ENCODE peak calls at places on chromosomes 3 and 15, in six cellular contexts. I, X, V, G, R and F are unnamed samples.

GRCh38 chr3:187958432-187959003 is 195.4 kb upstream of the LPP start:
- DNase-seq in I (no peak), G (peak; percentile 34), V (no peak), X (no peak), R (no peak), F (no peak)

GRCh38 chr3:144364797-144365196 is 393.2 kb downstream of the DIPK2A start:
- DNase-seq in R (no peak), G (no peak), X (no peak), I (no peak), V (no peak), F (no peak)

GRCh38 chr15:43934480-43934879 is 107.7 kb downstream of the WDR76 start:
- DNase-seq in G (no peak), I (no peak), V (peak; percentile 52), R (no peak), X (no peak), F (no peak)

GRCh38 chr3:28101672-28102071 is 139.7 kb upstream of the CMC1 start:
- DNase-seq in V (no peak), R (no peak), I (no peak), G (no peak), X (no peak), F (no peak)

GRCh38 chr3:195546130-195546560 is 3.0 kb upstream of the PPP1R2 start:
- DNase-seq in V (peak; percentile 73), I (peak; percentile 63), G (peak; percentile 43), X (peak; percentile 60), R (peak; percentile 21), F (no peak)

GRCh38 chr3:73734376-73734775 is 109.6 kb upstream of the PDZRN3 start:
- DNase-seq in I (no peak), X (no peak), V (no peak), R (no peak), G (no peak), F (no peak)

GRCh38 chr15:61871926-61872522 is 188.2 kb downstream of the VPS13C start:
- DNase-seq in X (no peak), V (peak; percentile 20), G (no peak), R (peak; percentile 27), I (no peak), F (no peak)

GRCh38 chr15:39794970-39795369 is 12.3 kb upstream of the FSIP1 start:
- DNase-seq in I (no peak), G (no peak), X (no peak), V (no peak), R (no peak), F (no peak)

GRCh38 chr15:99076555-99077308 is 28.1 kb upstream of the SYNM start:
- DNase-seq in G (peak; percentile 49), I (peak; percentile 83), V (peak; percentile 86), X (peak; percentile 69), R (peak; percentile 80), F (peak; percentile 55)

GRCh38 chr3:136818851-136819783 is at the start of gene SLC35G2:
- DNase-seq in V (peak; percentile 89), X (peak; percentile 38), G (peak; percentile 30), I (peak; percentile 61), R (peak; percentile 35), F (peak; percentile 68)

GRCh38 chr15:41018534-41018933 is 65.3 kb downstream of the CHAC1 start:
- DNase-seq in R (no peak), X (peak; percentile 29), G (peak; percentile 40), V (peak; percentile 65), I (no peak), F (no peak)

GRCh38 chr3:172159962-172160538 is 120.7 kb downstream of the FNDC3B start:
- DNase-seq in G (no peak), X (peak; percentile 52), V (no peak), I (no peak), R (no peak), F (no peak)

GRCh38 chr3:12193485-12194165 is 34.9 kb upstream of the TIMP4 start:
- DNase-seq in X (no peak), R (peak; percentile 77), I (no peak), V (peak; percentile 100), G (peak; percentile 44), F (no peak)

GRCh38 chr3:106428565-106428994 is 559.8 kb upstream of the CBLB start:
- DNase-seq in G (no peak), V (peak; percentile 100), X (no peak), R (peak; percentile 18), I (peak; percentile 55), F (no peak)

GRCh38 chr3:50415813-50416212 is 56.5 kb upstream of the TMEM115 start:
- DNase-seq in R (no peak), I (no peak), V (no peak), G (no peak), X (no peak), F (no peak)

GRCh38 chr15:65032823-65033537 is 3.5 kb upstream of the MTFMT start:
- DNase-seq in R (peak; percentile 93), G (peak; percentile 68), X (peak; percentile 54), I (no peak), V (peak; percentile 61), F (peak; percentile 84)

GRCh38 chr3:44647771-44648170 is 761 bp upstream of the ZNF35 start:
- DNase-seq in V (no peak), G (no peak), X (no peak), R (no peak), I (no peak), F (no peak)

GRCh38 chr3:186760141-186760813 is 23.1 kb upstream of the EIF4A2 start:
- DNase-seq in X (no peak), R (no peak), G (no peak), I (no peak), V (no peak), F (no peak)

DNA sequence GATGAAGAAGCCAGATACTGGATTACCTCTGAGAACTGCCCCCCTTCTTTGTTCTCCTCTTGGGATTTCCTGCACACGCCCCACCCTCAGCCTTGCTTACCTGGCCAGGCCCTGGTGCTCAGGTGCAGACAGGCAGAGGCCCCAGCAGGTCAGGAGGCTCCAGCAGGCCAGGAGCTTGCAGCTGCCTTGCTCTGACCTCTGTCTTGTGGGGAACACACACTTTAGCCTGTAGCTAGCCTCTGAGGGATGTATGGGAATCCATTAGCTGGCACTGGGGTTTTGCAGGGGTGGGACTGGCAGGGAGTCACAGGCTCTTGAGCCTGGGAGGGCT is 2.7 kb downstream of the SMAD6 start:
- DNase-seq in R (no peak), X (no peak), G (peak; percentile 42), V (no peak), I (no peak), F (no peak)
- H3K4me1 ChIP-seq in R (peaks cover 59% of the 10 kb centered on the region), X (peaks cover 60% of the 10 kb centered on the region), G (peaks cover 75% of the 10 kb centered on the region), V (peaks cover 25% of the 10 kb centered on the region), I (peaks cover 23% of the 10 kb centered on the region), F (peaks cover 38% of the 10 kb centered on the region)

GRCh38 chr3:127859706-127860105 is 37.4 kb upstream of the MGLL start:
- DNase-seq in I (no peak), G (no peak), V (no peak), R (no peak), X (no peak), F (no peak)
- H3K27ac ChIP-seq in I (no peak overlapping the region), G (no peak overlapping the region), V (no peak overlapping the region), R (no peak overlapping the region), X (no peak overlapping the region), F (no peak overlapping the region)

GRCh38 chr15:25345943-25346342 is 92.9 kb downstream of the UBE3A start:
- DNase-seq in G (no peak), X (no peak), I (no peak), V (peak; percentile 4), R (no peak), F (no peak)
- TF ChIP-seq CTCF in G (no peak), X (no peak), I (no peak), V (no peak), R (no peak), F (no peak)

GRCh38 chr3:113166357-113166718 is 45.0 kb upstream of the BOC start:
- DNase-seq in R (no peak), X (no peak), G (no peak), V (no peak), I (no peak), F (no peak)

GRCh38 chr3:113167929-113168771 is 43.2 kb upstream of the BOC start:
- DNase-seq in V (no peak), X (no peak), I (no peak), R (no peak), G (no peak), F (no peak)

GRCh38 chr3:113165841-113166240 is 45.5 kb upstream of the BOC start:
- DNase-seq in X (no peak), V (no peak), I (no peak), G (no peak), R (no peak), F (no peak)

GRCh38 chr3:113169876-113170452 is 41.4 kb upstream of the BOC start:
- DNase-seq in R (no peak), I (no peak), X (no peak), G (no peak), V (no peak), F (no peak)

GRCh38 chr3:113166719-113167492 is 44.5 kb upstream of the BOC start:
- DNase-seq in G (no peak), V (peak; percentile 65), R (no peak), I (peak; percentile 67), X (no peak), F (no peak)
- H3K4me1 ChIP-seq in G (peaks cover 31% of the 10 kb centered on the region), V (peaks cover 10% of the 10 kb centered on the region), R (no peaks in the 10 kb centered on the region), I (peaks cover 5% of the 10 kb centered on the region), X (peaks cover 4% of the 10 kb centered on the region), F (no peaks in the 10 kb centered on the region)

GRCh38 chr15:70435369-70435768 is 328.0 kb downstream of the UACA start:
- DNase-seq in I (no peak), R (no peak), X (no peak), G (no peak), V (no peak), F (no peak)
- H3K27ac ChIP-seq in I (no peak overlapping the region), R (no peak overlapping the region), X (no peak overlapping the region), G (peak overlapping the region; percentile 76), V (no peak overlapping the region), F (no peak overlapping the region)

GRCh38 chr3:182618085-182618732 is 175.1 kb upstream of the ATP11B start:
- DNase-seq in V (no peak), R (no peak), X (no peak), G (no peak), I (no peak), F (no peak)
- TF ChIP-seq CTCF in V (peak; percentile 12), R (peak; percentile 49), X (no peak), G (peak; percentile 15), I (no peak), F (peak; percentile 26)

GRCh38 chr3:183701744-183702143 is 4.1 kb downstream of the YEATS2 start:
- DNase-seq in I (no peak), V (no peak), R (no peak), G (no peak), X (no peak), F (no peak)
- H3K4me1 ChIP-seq in I (peaks cover 9% of the 10 kb centered on the region), V (peaks cover 2% of the 10 kb centered on the region), R (peaks cover 15% of the 10 kb centered on the region), G (peaks cover 33% of the 10 kb centered on the region), X (peaks cover 16% of the 10 kb centered on the region), F (peaks cover 15% of the 10 kb centered on the region)

DNA sequence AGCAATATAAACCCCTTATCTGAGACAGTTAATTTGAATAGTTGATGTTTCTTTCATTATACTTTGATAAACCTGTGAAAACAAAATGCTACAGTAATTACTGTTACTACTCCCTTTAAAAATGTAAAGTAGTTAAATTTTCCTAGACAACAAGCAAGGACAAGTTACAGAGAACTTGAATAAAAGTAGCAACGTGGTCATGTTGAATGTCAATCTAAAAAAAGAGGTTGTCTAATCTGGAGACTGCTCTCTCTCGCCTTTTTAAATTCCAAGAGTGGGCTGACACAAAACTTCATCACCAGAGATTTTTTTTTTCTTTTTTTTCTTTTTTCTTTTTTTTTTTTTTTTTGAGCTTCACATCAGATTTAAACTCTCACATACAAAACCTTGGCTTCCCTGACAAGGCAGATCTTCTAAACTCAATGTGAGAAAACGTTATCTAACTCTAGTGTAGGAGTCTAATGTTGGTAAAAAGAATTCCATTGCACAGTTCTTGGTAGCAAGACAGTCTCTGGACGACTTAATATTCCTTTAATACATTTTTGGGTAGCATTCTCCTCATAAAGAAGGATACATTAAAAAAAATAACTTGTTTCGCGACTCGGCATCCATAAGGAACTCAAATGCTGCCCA is 4.1 kb downstream of the FOXP1 start:
- DNase-seq in G (no peak), X (no peak), I (no peak), V (no peak), R (no peak), F (no peak)
- H3K27ac ChIP-seq in G (peak overlapping the region; percentile 96), X (peak overlapping the region; percentile 96), I (peak overlapping the region; percentile 2), V (peak overlapping the region; percentile 19), R (peak overlapping the region; percentile 53), F (peak overlapping the region; percentile 96)